ENCODE peak calls at places on chromosomes 4 and X, in ten cellular contexts. Z is iris pigment epithelial cell; Y is H7; X is NT2/D1; R is Karpas-422; O is activated CD8-positive, alpha-beta memory T cell treated with anti-CD3 and anti-CD28 coated beads for 24 hours; G is naive B cell; J is NCI-H524 treated with DMSO at 0.1 percent for 48 hours; N is vagina; K is PC-3. E is an unnamed sample.

GRCh38 chr4:83996254-83996653 is 460.3 kb downstream of the GPAT3 start:
- DNase-seq in Z (no peak), Y (peak; percentile 4), X (no peak), R (no peak), O (no peak), G (no peak), J (no peak), N (no peak), K (no peak), E (no peak)

GRCh38 chr4:98564847-98565246 is 93.6 kb downstream of the TSPAN5 start:
- DNase-seq in Z (no peak), Y (no peak), X (no peak), R (no peak), O (no peak), G (no peak), J (no peak), N (no peak), K (no peak), E (no peak)

GRCh38 chrX:72107320-72107719 is 24.4 kb downstream of the RTL5 start:
- DNase-seq in Z (peak; percentile 50), Y (no peak), X (no peak), R (peak; percentile 46), O (no peak), G (no peak), J (no peak), N (peak; percentile 88), K (peak; percentile 52), E (no peak)

GRCh38 chrX:38089173-38089982 is 83.0 kb downstream of the SYTL5 start:
- DNase-seq in Z (no peak), Y (no peak), X (no peak), R (no peak), O (no peak), G (no peak), J (no peak), N (no peak), K (no peak), E (no peak)

GRCh38 chrX:139211568-139212182 is 318.9 kb upstream of the F9 start:
- DNase-seq in Z (no peak), Y (peak; percentile 68), X (no peak), R (no peak), O (no peak), G (no peak), J (no peak), N (no peak), K (no peak), E (no peak)

GRCh38 chr4:73187325-73187724 is 71.3 kb downstream of the ANKRD17 start:
- DNase-seq in Z (peak; percentile 33), Y (no peak), X (no peak), R (no peak), O (no peak), G (no peak), J (no peak), N (no peak), K (peak; percentile 61), E (no peak)

GRCh38 chr4:40486534-40486933 is 143.1 kb downstream of the RBM47 start:
- DNase-seq in Z (peak; percentile 81), Y (no peak), X (no peak), R (no peak), O (no peak), G (no peak), J (no peak), N (no peak), K (peak; percentile 73), E (no peak)

GRCh38 chrX:20101927-20102581 is 14.7 kb downstream of the MAP7D2 start:
- DNase-seq in Z (no peak), Y (no peak), X (no peak), R (no peak), O (no peak), G (no peak), J (no peak), N (no peak), K (no peak), E (no peak)

E was measured in NAMALWA.